ENCODE peak calls at places on chromosomes 5 and 9, in seven cellular contexts. T, O, K, X, U, P and H are unnamed samples.

GRCh38 chr9:111356567-111357244 is 26.7 kb upstream of the OR2K2 start:
- DNase-seq in X (no peak), P (peak), K (peak), O (no peak), U (no peak), T (no peak), H (peak)

GRCh38 chr5:119377066-119377465 is 21.2 kb downstream of the TNFAIP8 start:
- DNase-seq in O (no peak), U (no peak), P (no peak), K (no peak), T (no peak), X (no peak), H (no peak)

GRCh38 chr5:21774791-21775190 is 1078.4 kb downstream of the CDH12 start:
- DNase-seq in X (no peak), P (no peak), U (no peak), K (peak), T (peak), O (no peak), H (peak)

GRCh38 chr9:128992995-128993394 is 35.1 kb downstream of the SH3GLB2 start:
- DNase-seq in K (no peak), U (no peak), P (peak), T (peak), X (no peak), O (peak), H (no peak)

GRCh38 chr9:76866689-76867088 is 39.2 kb downstream of the PRUNE2 start:
- DNase-seq in P (peak), T (no peak), K (peak), O (no peak), X (no peak), U (no peak), H (peak)

GRCh38 chr9:37302277-37302676 is 120.2 kb upstream of the GRHPR start:
- DNase-seq in X (peak), T (peak), U (peak), P (no peak), O (no peak), K (no peak), H (no peak)

GRCh38 chr5:122182491-122182921 is 53.2 kb downstream of the ZNF474 start:
- DNase-seq in K (peak), T (no peak), O (peak), U (no peak), X (no peak), P (peak), H (no peak)

GRCh38 chr5:130526708-130527107 is 622.4 kb downstream of the CHSY3 start:
- DNase-seq in X (no peak), K (no peak), P (no peak), U (peak), T (no peak), O (no peak), H (no peak)

GRCh38 chr9:89756891-89757537 is 152.2 kb downstream of the GADD45G start:
- DNase-seq in O (peak), K (no peak), U (no peak), P (peak), X (no peak), T (no peak), H (no peak)

GRCh38 chr5:158899792-158900191 is 199.9 kb downstream of the EBF1 start:
- DNase-seq in P (peak), K (no peak), U (no peak), O (peak), X (no peak), T (no peak), H (no peak)

GRCh38 chr9:33818832-33819500 is 2.0 kb downstream of the UBE2R2 start:
- DNase-seq in U (no peak), X (no peak), P (peak), K (peak), T (no peak), O (no peak), H (no peak)

GRCh38 chr5:68708842-68709170 is 385.0 kb upstream of the SLC30A5 start:
- DNase-seq in T (no peak), U (no peak), X (no peak), K (no peak), P (no peak), O (no peak), H (no peak)

GRCh38 chr9:108786756-108787663 is 68.8 kb downstream of the ACTL7B start:
- DNase-seq in T (no peak), K (peak), X (no peak), P (peak), O (no peak), U (no peak), H (peak)

GRCh38 chr5:154196955-154197652 is 6.6 kb downstream of the GALNT10 start:
- DNase-seq in O (no peak), P (peak), T (peak), K (no peak), X (no peak), U (peak), H (no peak)

GRCh38 chr5:144237851-144238250 is 67.2 kb downstream of the KCTD16 start:
- DNase-seq in X (no peak), O (no peak), P (no peak), U (no peak), K (no peak), T (no peak), H (no peak)

GRCh38 chr9:134294228-134295071 is 31.8 kb upstream of the RXRA start:
- DNase-seq in O (peak), K (no peak), X (no peak), U (no peak), T (no peak), P (no peak), H (no peak)

GRCh38 chr9:91328186-91328585 is 33.5 kb downstream of the AUH start:
- DNase-seq in K (no peak), P (no peak), X (no peak), T (no peak), U (no peak), O (no peak), H (no peak)

GRCh38 chr9:89701221-89701798 is 96.5 kb downstream of the GADD45G start:
- DNase-seq in T (no peak), U (no peak), K (no peak), P (no peak), O (no peak), X (peak), H (no peak)